ENCODE peak calls at places on chromosomes 7 and 10, in eight cellular contexts. One of them, this sample, is unnamed.

GRCh38 chr7:23397241-23397640 is 73.0 kb downstream of the IGF2BP3 start:
- DNase-seq in Peyer's patch: no peak
- DNase-seq in HL-60: no peak
- DNase-seq in foreskin fibroblast: no peak
- DNase-seq in A549: no peak
- DNase-seq in GM12864: no peak
- DNase-seq in heart left ventricle: no peak
- DNase-seq in fibroblast of the aortic adventitia: no peak
- DNase-seq in this sample: no peak

GRCh38 chr10:43369921-43370320 is 1.5 kb upstream of the FXYD4 start:
- DNase-seq in foreskin fibroblast: no peak
- DNase-seq in GM12864: no peak
- DNase-seq in heart left ventricle: no peak
- DNase-seq in A549: no peak
- DNase-seq in HL-60: no peak
- DNase-seq in Peyer's patch: no peak
- DNase-seq in fibroblast of the aortic adventitia: no peak
- DNase-seq in this sample: no peak

GRCh38 chr10:71771821-71772617 is 1.3 kb downstream of the VSIR start:
- DNase-seq in foreskin fibroblast: peak
- DNase-seq in heart left ventricle: peak
- DNase-seq in Peyer's patch: no peak
- DNase-seq in fibroblast of the aortic adventitia: peak
- DNase-seq in GM12864: no peak
- DNase-seq in HL-60: peak
- DNase-seq in A549: peak
- DNase-seq in this sample: peak

GRCh38 chr7:150373049-150373801 is 4.6 kb downstream of the REPIN1 start:
- DNase-seq in foreskin fibroblast: no peak
- DNase-seq in fibroblast of the aortic adventitia: no peak
- DNase-seq in Peyer's patch: no peak
- DNase-seq in HL-60: no peak
- DNase-seq in GM12864: no peak
- DNase-seq in heart left ventricle: no peak
- DNase-seq in A549: no peak
- DNase-seq in this sample: no peak

GRCh38 chr7:148104924-148105323 is 485.6 kb upstream of the C7orf33 start:
- DNase-seq in HL-60: no peak
- DNase-seq in A549: no peak
- DNase-seq in heart left ventricle: no peak
- DNase-seq in GM12864: no peak
- DNase-seq in Peyer's patch: no peak
- DNase-seq in foreskin fibroblast: no peak
- DNase-seq in fibroblast of the aortic adventitia: no peak
- DNase-seq in this sample: no peak

GRCh38 chr7:112072541-112073245 is 133.5 kb downstream of the DOCK4 start:
- DNase-seq in heart left ventricle: no peak
- DNase-seq in HL-60: no peak
- DNase-seq in GM12864: no peak
- DNase-seq in Peyer's patch: no peak
- DNase-seq in foreskin fibroblast: no peak
- DNase-seq in A549: no peak
- DNase-seq in fibroblast of the aortic adventitia: no peak
- DNase-seq in this sample: no peak

GRCh38 chr10:72009062-72009429 is 44.9 kb downstream of the CHST3 start:
- DNase-seq in A549: no peak
- DNase-seq in Peyer's patch: no peak
- DNase-seq in GM12864: no peak
- DNase-seq in foreskin fibroblast: no peak
- DNase-seq in heart left ventricle: no peak
- DNase-seq in HL-60: no peak
- DNase-seq in fibroblast of the aortic adventitia: no peak
- DNase-seq in this sample: no peak

GRCh38 chr10:68087338-68088029 is 12.4 kb upstream of the HERC4 start:
- DNase-seq in heart left ventricle: peak
- DNase-seq in HL-60: no peak
- DNase-seq in fibroblast of the aortic adventitia: no peak
- DNase-seq in A549: peak
- DNase-seq in Peyer's patch: no peak
- DNase-seq in foreskin fibroblast: no peak
- DNase-seq in GM12864: no peak
- DNase-seq in this sample: no peak

GRCh38 chr10:84522612-84523462 is 194.4 kb downstream of the CCSER2 start:
- DNase-seq in HL-60: no peak
- DNase-seq in foreskin fibroblast: no peak
- DNase-seq in Peyer's patch: no peak
- DNase-seq in heart left ventricle: no peak
- DNase-seq in GM12864: no peak
- DNase-seq in A549: no peak
- DNase-seq in fibroblast of the aortic adventitia: no peak
- DNase-seq in this sample: no peak

GRCh38 chr7:41164440-41164839 is 538.5 kb downstream of the INHBA start:
- DNase-seq in HL-60: no peak
- DNase-seq in A549: no peak
- DNase-seq in foreskin fibroblast: no peak
- DNase-seq in heart left ventricle: no peak
- DNase-seq in fibroblast of the aortic adventitia: no peak
- DNase-seq in GM12864: no peak
- DNase-seq in Peyer's patch: no peak
- DNase-seq in this sample: no peak

GRCh38 chr10:86047588-86047987 is 319.0 kb downstream of the GRID1 start:
- DNase-seq in heart left ventricle: no peak
- DNase-seq in GM12864: no peak
- DNase-seq in foreskin fibroblast: no peak
- DNase-seq in HL-60: no peak
- DNase-seq in Peyer's patch: no peak
- DNase-seq in A549: no peak
- DNase-seq in fibroblast of the aortic adventitia: no peak
- DNase-seq in this sample: no peak

GRCh38 chr7:139370943-139371313 is 11.2 kb downstream of the LUC7L2 start:
- DNase-seq in heart left ventricle: no peak
- DNase-seq in fibroblast of the aortic adventitia: no peak
- DNase-seq in A549: no peak
- DNase-seq in GM12864: no peak
- DNase-seq in Peyer's patch: no peak
- DNase-seq in HL-60: no peak
- DNase-seq in foreskin fibroblast: no peak
- DNase-seq in this sample: no peak

GRCh38 chr7:82051641-82052040 is 281.8 kb upstream of the HGF start:
- DNase-seq in heart left ventricle: no peak
- DNase-seq in fibroblast of the aortic adventitia: no peak
- DNase-seq in GM12864: no peak
- DNase-seq in A549: no peak
- DNase-seq in foreskin fibroblast: no peak
- DNase-seq in Peyer's patch: no peak
- DNase-seq in HL-60: no peak
- DNase-seq in this sample: no peak

GRCh38 chr10:17655009-17655408 is 11.1 kb downstream of the STAM start:
- DNase-seq in A549: no peak
- DNase-seq in Peyer's patch: no peak
- DNase-seq in GM12864: no peak
- DNase-seq in HL-60: no peak
- DNase-seq in foreskin fibroblast: no peak
- DNase-seq in fibroblast of the aortic adventitia: no peak
- DNase-seq in heart left ventricle: no peak
- DNase-seq in this sample: no peak

GRCh38 chr7:40194743-40195142 is 59.9 kb downstream of the SUGCT start:
- DNase-seq in HL-60: no peak
- DNase-seq in A549: no peak
- DNase-seq in fibroblast of the aortic adventitia: peak
- DNase-seq in Peyer's patch: no peak
- DNase-seq in foreskin fibroblast: peak
- DNase-seq in heart left ventricle: no peak
- DNase-seq in GM12864: no peak
- DNase-seq in this sample: peak

GRCh38 chr10:31759124-31759798 is 169.4 kb downstream of the ARHGAP12 start:
- DNase-seq in GM12864: no peak
- DNase-seq in fibroblast of the aortic adventitia: peak
- DNase-seq in heart left ventricle: peak
- DNase-seq in A549: peak
- DNase-seq in foreskin fibroblast: no peak
- DNase-seq in Peyer's patch: peak
- DNase-seq in HL-60: no peak
- DNase-seq in this sample: peak

GRCh38 chr10:43411536-43411935 is 2.5 kb upstream of the HNRNPF start:
- DNase-seq in A549: no peak
- DNase-seq in foreskin fibroblast: no peak
- DNase-seq in Peyer's patch: no peak
- DNase-seq in HL-60: no peak
- DNase-seq in fibroblast of the aortic adventitia: no peak
- DNase-seq in GM12864: no peak
- DNase-seq in heart left ventricle: no peak
- DNase-seq in this sample: no peak

GRCh38 chr10:123579675-123580074 is 86.5 kb upstream of the GPR26 start:
- DNase-seq in foreskin fibroblast: no peak
- DNase-seq in heart left ventricle: no peak
- DNase-seq in A549: no peak
- DNase-seq in fibroblast of the aortic adventitia: no peak
- DNase-seq in HL-60: no peak
- DNase-seq in GM12864: no peak
- DNase-seq in Peyer's patch: no peak
- DNase-seq in this sample: no peak

GRCh38 chr10:123580426-123580825 is 85.7 kb upstream of the GPR26 start:
- DNase-seq in GM12864: no peak
- DNase-seq in heart left ventricle: no peak
- DNase-seq in fibroblast of the aortic adventitia: no peak
- DNase-seq in HL-60: no peak
- DNase-seq in A549: no peak
- DNase-seq in foreskin fibroblast: no peak
- DNase-seq in Peyer's patch: no peak
- DNase-seq in this sample: no peak

GRCh38 chr10:123576706-123577105 is 89.4 kb upstream of the GPR26 start:
- DNase-seq in heart left ventricle: no peak
- DNase-seq in HL-60: no peak
- DNase-seq in fibroblast of the aortic adventitia: no peak
- DNase-seq in foreskin fibroblast: no peak
- DNase-seq in GM12864: no peak
- DNase-seq in A549: no peak
- DNase-seq in Peyer's patch: no peak
- DNase-seq in this sample: no peak

GRCh38 chr10:123577921-123578461 is 88.2 kb upstream of the GPR26 start:
- DNase-seq in HL-60: no peak
- DNase-seq in foreskin fibroblast: no peak
- DNase-seq in GM12864: no peak
- DNase-seq in heart left ventricle: no peak
- DNase-seq in Peyer's patch: no peak
- DNase-seq in fibroblast of the aortic adventitia: no peak
- DNase-seq in A549: no peak
- DNase-seq in this sample: no peak

DNA sequence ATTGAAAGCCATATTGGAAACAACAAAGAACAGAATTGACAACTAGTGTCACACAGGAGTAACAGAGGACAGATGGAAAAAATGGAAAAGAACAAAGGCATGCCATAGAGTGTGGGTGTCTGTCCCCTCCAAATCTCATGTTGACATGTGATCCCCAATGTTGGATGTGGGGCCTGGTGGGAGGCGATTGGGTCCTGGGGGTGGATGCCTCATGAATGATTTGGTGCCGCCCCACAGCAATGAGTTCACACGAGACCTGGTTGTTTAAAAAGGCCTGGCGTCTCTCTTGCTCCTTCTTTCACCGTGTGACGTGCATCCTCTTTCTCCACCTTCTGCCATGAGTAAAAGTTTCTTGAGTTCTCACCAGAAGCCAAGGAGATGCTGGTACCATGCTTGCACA is 87.4 kb upstream of the GPR26 start:
- DNase-seq in heart left ventricle: no peak
- DNase-seq in fibroblast of the aortic adventitia: no peak
- DNase-seq in foreskin fibroblast: no peak
- DNase-seq in GM12864: no peak
- DNase-seq in Peyer's patch: no peak
- DNase-seq in A549: no peak
- DNase-seq in HL-60: no peak
- DNase-seq in this sample: no peak
- TF ChIP-seq CTCF in heart left ventricle: no peak
- TF ChIP-seq CTCF in fibroblast of the aortic adventitia: no peak
- TF ChIP-seq CTCF in foreskin fibroblast: no peak
- TF ChIP-seq CTCF in GM12864: no peak
- TF ChIP-seq CTCF in Peyer's patch: no peak
- TF ChIP-seq CTCF in A549: no peak
- TF ChIP-seq CTCF in HL-60: no peak
- TF ChIP-seq CTCF in this sample: no peak

DNA sequence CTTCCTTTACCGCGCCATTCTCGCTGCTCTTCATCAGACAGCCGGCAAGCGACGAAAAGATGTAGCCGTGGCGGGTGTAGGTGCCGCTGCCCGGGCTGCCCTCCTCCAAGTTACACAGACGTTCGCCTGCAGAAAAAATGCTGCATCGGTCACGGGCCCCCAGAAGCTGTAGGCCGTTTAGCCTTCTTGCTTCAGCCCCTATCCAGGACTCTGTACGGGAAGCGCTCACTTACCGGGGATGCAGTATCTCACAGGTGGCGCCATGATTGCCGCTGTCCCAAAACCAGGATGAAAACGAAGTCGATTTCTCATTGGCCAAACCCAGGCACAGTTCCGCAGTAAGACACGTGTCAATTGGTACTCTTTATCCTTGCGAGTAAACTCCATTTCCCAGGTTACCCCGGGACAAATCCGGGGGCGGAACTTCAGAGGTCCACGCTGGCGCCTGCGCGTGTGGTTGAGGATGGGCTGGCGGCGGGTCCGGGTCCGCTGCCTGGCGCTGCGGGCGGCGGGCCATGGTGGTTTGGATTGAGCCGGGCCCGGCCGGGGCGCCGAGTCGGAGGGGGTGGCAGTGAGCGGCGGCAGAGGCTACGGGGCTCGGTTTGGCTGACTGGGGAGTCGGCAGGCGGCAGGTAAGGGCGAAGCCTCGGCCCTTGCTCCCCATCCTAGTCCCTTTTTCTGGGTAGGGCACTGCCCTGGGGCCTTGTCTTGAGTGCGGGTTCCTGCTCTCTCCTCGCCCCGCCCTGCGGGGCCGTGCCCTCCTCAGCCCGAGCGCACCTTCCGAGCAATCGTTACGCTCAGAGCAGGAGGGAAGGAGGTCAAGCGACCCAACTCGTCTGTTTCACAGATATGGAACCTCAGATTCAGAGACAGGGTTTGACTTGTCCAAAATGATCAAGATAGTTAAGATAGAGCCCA is at the start of the genes EXOSC1 and ZDHHC16:
- DNase-seq in HL-60: peak
- DNase-seq in foreskin fibroblast: peak
- DNase-seq in GM12864: peak
- DNase-seq in heart left ventricle: peak
- DNase-seq in Peyer's patch: peak
- DNase-seq in A549: peak
- DNase-seq in fibroblast of the aortic adventitia: peak
- DNase-seq in this sample: peak
- TF ChIP-seq CTCF in HL-60: no peak
- TF ChIP-seq CTCF in foreskin fibroblast: peak
- TF ChIP-seq CTCF in GM12864: no peak
- TF ChIP-seq CTCF in heart left ventricle: peak
- TF ChIP-seq CTCF in Peyer's patch: no peak
- TF ChIP-seq CTCF in A549: no peak
- TF ChIP-seq CTCF in fibroblast of the aortic adventitia: no peak
- TF ChIP-seq CTCF in this sample: no peak

GRCh38 chr7:128891110-128891941 is 19.2 kb downstream of the KCP start:
- DNase-seq in foreskin fibroblast: no peak
- DNase-seq in heart left ventricle: no peak
- DNase-seq in Peyer's patch: no peak
- DNase-seq in A549: no peak
- DNase-seq in GM12864: no peak
- DNase-seq in HL-60: no peak
- DNase-seq in fibroblast of the aortic adventitia: no peak
- DNase-seq in this sample: no peak
- TF ChIP-seq CTCF in foreskin fibroblast: no peak
- TF ChIP-seq CTCF in heart left ventricle: no peak
- TF ChIP-seq CTCF in Peyer's patch: no peak
- TF ChIP-seq CTCF in A549: no peak
- TF ChIP-seq CTCF in GM12864: no peak
- TF ChIP-seq CTCF in HL-60: no peak
- TF ChIP-seq CTCF in fibroblast of the aortic adventitia: no peak
- TF ChIP-seq CTCF in this sample: no peak

GRCh38 chr10:3119796-3120459 is 52.6 kb downstream of the PFKP start:
- DNase-seq in Peyer's patch: no peak
- DNase-seq in fibroblast of the aortic adventitia: peak
- DNase-seq in A549: peak
- DNase-seq in foreskin fibroblast: no peak
- DNase-seq in HL-60: no peak
- DNase-seq in heart left ventricle: no peak
- DNase-seq in GM12864: no peak
- DNase-seq in this sample: peak
- TF ChIP-seq CTCF in Peyer's patch: no peak
- TF ChIP-seq CTCF in fibroblast of the aortic adventitia: peak
- TF ChIP-seq CTCF in A549: peak
- TF ChIP-seq CTCF in foreskin fibroblast: peak
- TF ChIP-seq CTCF in HL-60: no peak
- TF ChIP-seq CTCF in heart left ventricle: peak
- TF ChIP-seq CTCF in GM12864: peak
- TF ChIP-seq CTCF in this sample: peak